ENCODE peak calls at places on chromosomes 6 and 20, in ten cellular contexts. One of them, this sample, is unnamed.

GRCh38 chr6:106508836-106509235 is 120.5 kb downstream of the RTN4IP1 start:
- DNase-seq in progenitor cell of endocrine pancreas: no peak
- DNase-seq in substantia nigra: no peak
- DNase-seq in amniotic stem cell: no peak
- DNase-seq in uterus: no peak
- DNase-seq in LoVo: no peak
- DNase-seq in stimulated activated CD4-positive, alpha-beta T cell treated with anti-CD3 and anti-CD28 coated beads, TNF-alpha, amount 100 ng/mL, for 1 hour: no peak
- DNase-seq in SK-N-SH: no peak
- DNase-seq in stomach: no peak
- DNase-seq in NCI-H2171: no peak
- DNase-seq in this sample: no peak

GRCh38 chr6:34090495-34090894 is 55.4 kb downstream of the GRM4 start:
- DNase-seq in progenitor cell of endocrine pancreas: no peak
- DNase-seq in LoVo: no peak
- DNase-seq in stimulated activated CD4-positive, alpha-beta T cell treated with anti-CD3 and anti-CD28 coated beads, TNF-alpha, amount 100 ng/mL, for 1 hour: no peak
- DNase-seq in substantia nigra: no peak
- DNase-seq in SK-N-SH: no peak
- DNase-seq in amniotic stem cell: no peak
- DNase-seq in stomach: no peak
- DNase-seq in uterus: no peak
- DNase-seq in NCI-H2171: no peak
- DNase-seq in this sample: no peak

GRCh38 chr20:49340161-49340966 is 62.5 kb upstream of the ZNFX1 start:
- DNase-seq in stimulated activated CD4-positive, alpha-beta T cell treated with anti-CD3 and anti-CD28 coated beads, TNF-alpha, amount 100 ng/mL, for 1 hour: no peak
- DNase-seq in uterus: no peak
- DNase-seq in substantia nigra: no peak
- DNase-seq in stomach: no peak
- DNase-seq in LoVo: no peak
- DNase-seq in NCI-H2171: no peak
- DNase-seq in amniotic stem cell: no peak
- DNase-seq in progenitor cell of endocrine pancreas: no peak
- DNase-seq in SK-N-SH: peak; percentile 52
- DNase-seq in this sample: no peak

GRCh38 chr6:75819776-75820487 is 70.9 kb downstream of the MYO6 start:
- DNase-seq in amniotic stem cell: no peak
- DNase-seq in uterus: no peak
- DNase-seq in NCI-H2171: no peak
- DNase-seq in LoVo: no peak
- DNase-seq in stomach: no peak
- DNase-seq in SK-N-SH: no peak
- DNase-seq in stimulated activated CD4-positive, alpha-beta T cell treated with anti-CD3 and anti-CD28 coated beads, TNF-alpha, amount 100 ng/mL, for 1 hour: no peak
- DNase-seq in progenitor cell of endocrine pancreas: no peak
- DNase-seq in substantia nigra: no peak
- DNase-seq in this sample: no peak

GRCh38 chr6:109082178-109082577 is 12.5 kb downstream of the SESN1 start:
- DNase-seq in substantia nigra: no peak
- DNase-seq in uterus: no peak
- DNase-seq in SK-N-SH: no peak
- DNase-seq in amniotic stem cell: no peak
- DNase-seq in NCI-H2171: no peak
- DNase-seq in LoVo: no peak
- DNase-seq in stimulated activated CD4-positive, alpha-beta T cell treated with anti-CD3 and anti-CD28 coated beads, TNF-alpha, amount 100 ng/mL, for 1 hour: no peak
- DNase-seq in progenitor cell of endocrine pancreas: no peak
- DNase-seq in stomach: no peak
- DNase-seq in this sample: no peak

GRCh38 chr6:80158478-80158989 is 52.1 kb downstream of the BCKDHB start:
- DNase-seq in amniotic stem cell: no peak
- DNase-seq in SK-N-SH: no peak
- DNase-seq in substantia nigra: no peak
- DNase-seq in LoVo: no peak
- DNase-seq in uterus: no peak
- DNase-seq in stomach: no peak
- DNase-seq in NCI-H2171: no peak
- DNase-seq in stimulated activated CD4-positive, alpha-beta T cell treated with anti-CD3 and anti-CD28 coated beads, TNF-alpha, amount 100 ng/mL, for 1 hour: no peak
- DNase-seq in progenitor cell of endocrine pancreas: no peak
- DNase-seq in this sample: no peak

GRCh38 chr20:23212482-23212881 is 126.4 kb upstream of the CD93 start:
- DNase-seq in uterus: no peak
- DNase-seq in substantia nigra: no peak
- DNase-seq in progenitor cell of endocrine pancreas: no peak
- DNase-seq in LoVo: no peak
- DNase-seq in stomach: no peak
- DNase-seq in stimulated activated CD4-positive, alpha-beta T cell treated with anti-CD3 and anti-CD28 coated beads, TNF-alpha, amount 100 ng/mL, for 1 hour: no peak
- DNase-seq in NCI-H2171: no peak
- DNase-seq in amniotic stem cell: no peak
- DNase-seq in SK-N-SH: no peak
- DNase-seq in this sample: no peak

GRCh38 chr6:168648240-168648639 is 207.3 kb downstream of the SMOC2 start:
- DNase-seq in stimulated activated CD4-positive, alpha-beta T cell treated with anti-CD3 and anti-CD28 coated beads, TNF-alpha, amount 100 ng/mL, for 1 hour: no peak
- DNase-seq in stomach: peak; percentile 78
- DNase-seq in substantia nigra: no peak
- DNase-seq in uterus: no peak
- DNase-seq in progenitor cell of endocrine pancreas: no peak
- DNase-seq in SK-N-SH: peak; percentile 76
- DNase-seq in amniotic stem cell: no peak
- DNase-seq in LoVo: no peak
- DNase-seq in NCI-H2171: no peak
- DNase-seq in this sample: no peak

GRCh38 chr20:58652606-58653303 is 1.7 kb downstream of the STX16 start:
- DNase-seq in uterus: no peak
- DNase-seq in LoVo: no peak
- DNase-seq in stomach: no peak
- DNase-seq in NCI-H2171: no peak
- DNase-seq in substantia nigra: no peak
- DNase-seq in stimulated activated CD4-positive, alpha-beta T cell treated with anti-CD3 and anti-CD28 coated beads, TNF-alpha, amount 100 ng/mL, for 1 hour: no peak
- DNase-seq in progenitor cell of endocrine pancreas: no peak
- DNase-seq in SK-N-SH: no peak
- DNase-seq in amniotic stem cell: no peak
- DNase-seq in this sample: no peak

GRCh38 chr6:42292002-42292735 is 74.5 kb upstream of the MRPS10 start:
- DNase-seq in uterus: no peak
- DNase-seq in stomach: no peak
- DNase-seq in stimulated activated CD4-positive, alpha-beta T cell treated with anti-CD3 and anti-CD28 coated beads, TNF-alpha, amount 100 ng/mL, for 1 hour: no peak
- DNase-seq in progenitor cell of endocrine pancreas: no peak
- DNase-seq in LoVo: peak; percentile 72
- DNase-seq in substantia nigra: no peak
- DNase-seq in SK-N-SH: no peak
- DNase-seq in NCI-H2171: no peak
- DNase-seq in amniotic stem cell: peak; percentile 50
- DNase-seq in this sample: no peak

GRCh38 chr6:111730835-111731234 is 125.2 kb upstream of the TRAF3IP2 start:
- DNase-seq in uterus: no peak
- DNase-seq in progenitor cell of endocrine pancreas: no peak
- DNase-seq in substantia nigra: no peak
- DNase-seq in stimulated activated CD4-positive, alpha-beta T cell treated with anti-CD3 and anti-CD28 coated beads, TNF-alpha, amount 100 ng/mL, for 1 hour: no peak
- DNase-seq in SK-N-SH: no peak
- DNase-seq in amniotic stem cell: no peak
- DNase-seq in stomach: peak; percentile 71
- DNase-seq in LoVo: no peak
- DNase-seq in NCI-H2171: no peak
- DNase-seq in this sample: no peak

GRCh38 chr6:16762547-16763477 is 1.6 kb upstream of the ATXN1 start:
- DNase-seq in LoVo: peak; percentile 76
- DNase-seq in progenitor cell of endocrine pancreas: peak; percentile 17
- DNase-seq in amniotic stem cell: peak; percentile 72
- DNase-seq in uterus: peak; percentile 61
- DNase-seq in stimulated activated CD4-positive, alpha-beta T cell treated with anti-CD3 and anti-CD28 coated beads, TNF-alpha, amount 100 ng/mL, for 1 hour: no peak
- DNase-seq in substantia nigra: peak; percentile 9
- DNase-seq in stomach: peak; percentile 58
- DNase-seq in SK-N-SH: peak; percentile 61
- DNase-seq in NCI-H2171: no peak
- DNase-seq in this sample: no peak

GRCh38 chr6:159372333-159372732 is 203.1 kb downstream of the FNDC1 start:
- DNase-seq in stomach: no peak
- DNase-seq in substantia nigra: no peak
- DNase-seq in LoVo: no peak
- DNase-seq in progenitor cell of endocrine pancreas: no peak
- DNase-seq in NCI-H2171: no peak
- DNase-seq in uterus: no peak
- DNase-seq in amniotic stem cell: no peak
- DNase-seq in stimulated activated CD4-positive, alpha-beta T cell treated with anti-CD3 and anti-CD28 coated beads, TNF-alpha, amount 100 ng/mL, for 1 hour: no peak
- DNase-seq in SK-N-SH: no peak
- DNase-seq in this sample: no peak

GRCh38 chr20:39661833-39662232 is 699.7 kb downstream of the DHX35 start:
- DNase-seq in amniotic stem cell: no peak
- DNase-seq in substantia nigra: no peak
- DNase-seq in uterus: no peak
- DNase-seq in LoVo: peak; percentile 42
- DNase-seq in stimulated activated CD4-positive, alpha-beta T cell treated with anti-CD3 and anti-CD28 coated beads, TNF-alpha, amount 100 ng/mL, for 1 hour: no peak
- DNase-seq in progenitor cell of endocrine pancreas: no peak
- DNase-seq in stomach: no peak
- DNase-seq in NCI-H2171: no peak
- DNase-seq in SK-N-SH: no peak
- DNase-seq in this sample: no peak

GRCh38 chr6:64815718-64816117 is 891.3 kb downstream of the EYS start:
- DNase-seq in amniotic stem cell: no peak
- DNase-seq in NCI-H2171: no peak
- DNase-seq in stimulated activated CD4-positive, alpha-beta T cell treated with anti-CD3 and anti-CD28 coated beads, TNF-alpha, amount 100 ng/mL, for 1 hour: no peak
- DNase-seq in LoVo: peak; percentile 57
- DNase-seq in substantia nigra: no peak
- DNase-seq in progenitor cell of endocrine pancreas: no peak
- DNase-seq in stomach: no peak
- DNase-seq in SK-N-SH: no peak
- DNase-seq in uterus: no peak
- DNase-seq in this sample: no peak

GRCh38 chr6:26107935-26108334 is 20.7 kb downstream of the HFE start:
- DNase-seq in stimulated activated CD4-positive, alpha-beta T cell treated with anti-CD3 and anti-CD28 coated beads, TNF-alpha, amount 100 ng/mL, for 1 hour: no peak
- DNase-seq in stomach: no peak
- DNase-seq in uterus: no peak
- DNase-seq in progenitor cell of endocrine pancreas: no peak
- DNase-seq in amniotic stem cell: no peak
- DNase-seq in substantia nigra: no peak
- DNase-seq in NCI-H2171: no peak
- DNase-seq in SK-N-SH: no peak
- DNase-seq in LoVo: no peak
- DNase-seq in this sample: no peak

GRCh38 chr6:74447013-74447412 is 751.0 kb downstream of the CD109 start:
- DNase-seq in amniotic stem cell: no peak
- DNase-seq in NCI-H2171: no peak
- DNase-seq in progenitor cell of endocrine pancreas: no peak
- DNase-seq in substantia nigra: no peak
- DNase-seq in stimulated activated CD4-positive, alpha-beta T cell treated with anti-CD3 and anti-CD28 coated beads, TNF-alpha, amount 100 ng/mL, for 1 hour: no peak
- DNase-seq in LoVo: no peak
- DNase-seq in stomach: no peak
- DNase-seq in uterus: no peak
- DNase-seq in SK-N-SH: no peak
- DNase-seq in this sample: peak; percentile 27

This sample was measured in GM12878.